ENCODE peak calls at places on chromosomes 13 and 19, in five cellular contexts. B, Y, X, N and L are unnamed samples. For H3K4me1, the result is how much of the 10 kb centered on the place peaks cover.

GRCh38 chr13:91058066-91058465 is 289.4 kb upstream of the MIR17HG start:
- DNase-seq in B (peak), Y (peak), X (no peak), N (no peak), L (peak)

GRCh38 chr19:12065100-12065538 is 588 bp downstream of the ZNF844 start:
- DNase-seq in B (no peak), Y (peak), X (peak), N (no peak), L (no peak)

GRCh38 chr13:114166381-114167131 is 12.5 kb upstream of the CFAP97D2 start:
- DNase-seq in B (no peak), Y (no peak), X (peak), N (no peak), L (no peak)

GRCh38 chr19:43752287-43752875 is 2.4 kb downstream of the SMG9 start:
- DNase-seq in B (no peak), Y (no peak), X (no peak), N (no peak), L (no peak)

GRCh38 chr13:67231481-67231940 is 1.4 kb upstream of the PCDH9 start:
- DNase-seq in B (peak), Y (no peak), X (no peak), N (peak), L (no peak)

GRCh38 chr19:29610574-29611271 is 4.6 kb downstream of the POP4 start:
- DNase-seq in B (peak), Y (peak), X (peak), N (peak), L (peak)

GRCh38 chr13:30111810-30112209 is 195.5 kb downstream of the KATNAL1 start:
- DNase-seq in B (no peak), Y (no peak), X (peak), N (peak), L (no peak)

GRCh38 chr13:72166102-72166660 is 299.2 kb upstream of the DACH1 start:
- DNase-seq in B (no peak), Y (no peak), X (no peak), N (no peak), L (peak)

DNA sequence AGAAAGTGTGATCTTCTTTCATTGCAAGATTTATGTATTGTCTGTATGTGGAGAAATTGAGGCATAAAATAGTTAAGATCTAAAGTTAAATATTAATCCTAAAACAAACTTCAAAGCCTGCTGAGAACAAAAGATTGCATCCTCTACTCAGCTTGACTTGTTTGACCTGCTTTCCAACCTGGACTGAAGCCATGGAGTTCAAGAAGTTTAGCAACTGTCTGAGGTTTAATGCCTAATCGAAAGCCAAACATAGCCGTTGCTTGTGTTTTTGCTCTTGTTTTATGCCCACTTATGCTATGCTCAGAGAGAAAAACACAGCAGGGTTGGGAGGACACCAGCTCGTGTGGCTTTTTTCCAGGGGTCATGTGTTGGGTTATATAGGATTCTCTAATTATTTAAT is 135.6 kb downstream of the NUFIP1 start:
- DNase-seq in B (no peak), Y (peak), X (no peak), N (no peak), L (peak)
- H3K4me1 ChIP-seq in B (under half), Y (under half), X (under half), N (under half), L (under half)

DNA sequence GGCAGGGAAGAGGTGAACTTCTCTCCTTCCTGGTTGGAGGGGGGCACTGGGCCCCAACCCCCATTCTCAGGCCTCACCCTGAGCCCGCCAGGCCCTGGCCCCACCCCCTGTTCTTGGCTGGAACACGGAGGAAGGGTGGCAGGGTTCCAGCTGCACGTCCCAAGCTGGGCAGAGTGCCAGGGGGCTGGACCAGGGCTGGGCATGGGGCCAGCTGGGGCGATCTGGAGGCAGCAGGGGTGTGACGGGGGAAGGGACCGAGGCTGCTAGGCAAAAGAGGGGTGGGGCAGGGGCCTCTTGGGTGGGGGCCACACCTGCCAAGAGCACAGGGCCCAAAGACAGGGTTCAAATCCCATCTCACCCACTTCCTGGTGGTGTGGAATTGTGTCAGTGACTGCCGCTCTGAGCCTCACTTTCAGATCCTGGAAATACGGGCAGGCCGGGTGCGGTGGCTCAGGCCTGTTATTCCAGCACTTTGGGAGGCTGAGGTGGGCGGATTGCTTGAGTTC is 2.2 kb downstream of the HIF3A start:
- DNase-seq in B (no peak), Y (peak), X (peak), N (no peak), L (peak)
- TF ChIP-seq EZH2phosphoT487 in B (no peak), Y (no peak), X (no peak), N (no peak), L (no peak)

GRCh38 chr19:1715540-1715939 is 37.8 kb upstream of the ONECUT3 start:
- DNase-seq in B (no peak), Y (no peak), X (no peak), N (no peak), L (no peak)

GRCh38 chr19:1718382-1719315 is 34.7 kb upstream of the ONECUT3 start:
- DNase-seq in B (peak), Y (no peak), X (no peak), N (no peak), L (no peak)

GRCh38 chr19:1717970-1718264 is 35.4 kb upstream of the ONECUT3 start:
- DNase-seq in B (no peak), Y (no peak), X (no peak), N (no peak), L (no peak)

GRCh38 chr19:1717200-1717969 is 35.9 kb upstream of the ONECUT3 start:
- DNase-seq in B (no peak), Y (no peak), X (no peak), N (no peak), L (no peak)

GRCh38 chr19:1713170-1713569 is 40.1 kb upstream of the ONECUT3 start:
- DNase-seq in B (no peak), Y (no peak), X (no peak), N (no peak), L (no peak)
- H3K4me1 ChIP-seq in B (under half), Y (under half), X (under half), N (under half), L (under half)

GRCh38 chr19:4744451-4745170 is 21.0 kb upstream of the DPP9 start:
- DNase-seq in B (no peak), Y (peak), X (peak), N (no peak), L (peak)
- TF ChIP-seq EZH2phosphoT487 in B (no peak), Y (no peak), X (no peak), N (no peak), L (no peak)

GRCh38 chr13:94520001-94520400 is 40.5 kb upstream of the DCT start:
- DNase-seq in B (no peak), Y (no peak), X (no peak), N (no peak), L (no peak)

GRCh38 chr13:94515911-94516310 is 36.4 kb upstream of the DCT start:
- DNase-seq in B (no peak), Y (no peak), X (no peak), N (no peak), L (no peak)

GRCh38 chr13:94516456-94516855 is 37.0 kb upstream of the DCT start:
- DNase-seq in B (no peak), Y (no peak), X (no peak), N (no peak), L (no peak)

GRCh38 chr13:94515352-94515751 is 35.9 kb upstream of the DCT start:
- DNase-seq in B (no peak), Y (no peak), X (no peak), N (no peak), L (no peak)
- H3K4me1 ChIP-seq in B (under half), Y (under half), X (under half), N (under half), L (under half)

DNA sequence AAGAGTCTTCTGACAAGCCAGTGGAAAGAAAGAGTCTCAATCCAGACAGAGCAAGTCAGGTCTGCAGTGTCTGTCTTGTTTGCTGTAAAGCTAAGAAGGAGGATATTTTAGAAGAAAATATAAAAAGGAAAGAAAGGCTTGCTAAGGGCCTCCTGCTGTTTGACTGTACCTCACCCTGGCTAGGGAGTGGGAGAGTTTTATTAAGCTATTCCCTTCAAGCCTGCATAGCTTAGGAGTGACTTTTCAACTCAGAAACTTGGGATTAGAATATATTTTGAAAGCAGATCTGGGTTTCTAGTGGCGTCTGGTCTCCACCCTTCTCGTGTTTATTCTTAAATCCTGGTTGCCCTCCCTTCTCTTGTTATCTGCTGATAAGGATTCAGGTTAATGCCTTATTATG is 460.0 kb downstream of the COG6 start:
- DNase-seq in B (no peak), Y (no peak), X (peak), N (no peak), L (no peak)
- TF ChIP-seq EZH2phosphoT487 in B (no peak), Y (no peak), X (no peak), N (no peak), L (no peak)

DNA sequence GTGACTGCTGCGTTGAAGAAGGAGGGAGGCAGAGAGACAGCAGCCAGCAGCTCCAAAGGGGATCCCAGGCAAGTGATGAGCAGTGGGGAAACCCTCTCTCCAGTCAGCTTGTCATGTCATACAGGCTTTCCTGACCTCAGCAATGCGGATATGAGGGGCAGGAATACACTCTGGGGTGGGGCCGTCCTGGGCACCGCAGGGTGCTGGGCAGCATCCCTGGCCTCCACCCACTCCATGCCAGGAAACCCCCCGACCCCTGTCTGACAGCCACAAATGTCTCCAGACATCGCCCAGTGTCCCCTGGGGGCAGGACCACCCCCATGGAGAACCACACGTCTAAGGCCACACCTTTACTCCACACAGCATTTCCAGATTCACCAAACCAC is 46.7 kb downstream of the RFX2 start:
- DNase-seq in B (no peak), Y (no peak), X (no peak), N (no peak), L (no peak)
- H3K4me1 ChIP-seq in B (under half), Y (under half), X (under half), N (under half), L (half or more)

DNA sequence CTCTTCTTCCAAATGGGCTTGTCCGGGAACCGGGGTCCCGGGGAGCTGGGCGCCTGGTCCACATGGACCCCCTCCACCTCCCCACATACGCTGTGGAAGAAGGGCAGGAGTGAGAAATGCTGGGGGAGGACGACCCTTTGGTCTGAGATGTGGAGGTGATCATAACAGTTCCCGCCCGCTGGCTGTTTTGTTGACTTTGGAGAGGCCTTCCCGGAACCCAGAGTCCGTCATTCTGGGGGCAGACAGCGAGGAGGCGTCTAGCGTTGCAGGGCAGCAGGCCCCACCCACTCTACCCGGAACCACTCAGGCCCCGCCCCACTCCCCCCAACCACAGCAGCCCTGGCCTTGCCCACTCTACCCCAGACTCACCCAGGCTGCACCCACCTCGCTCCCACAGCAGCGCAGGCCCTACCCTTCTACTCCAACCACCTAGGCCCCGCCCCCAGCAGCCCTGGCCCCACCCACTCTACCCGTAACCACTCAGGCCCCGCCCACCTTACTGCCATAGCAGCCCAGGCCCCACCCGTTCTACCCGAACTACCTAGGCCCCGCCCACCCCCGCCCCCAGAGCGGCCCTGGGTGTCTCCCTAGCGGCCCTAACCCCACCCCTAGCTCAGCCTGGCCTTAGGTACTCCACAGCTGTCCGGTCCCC is 7.1 kb downstream of the GPR108 start:
- DNase-seq in B (peak), Y (peak), X (peak), N (peak), L (no peak)
- TF ChIP-seq EZH2phosphoT487 in B (no peak), Y (no peak), X (no peak), N (no peak), L (no peak)

GRCh38 chr13:98476106-98476505 is 100.8 kb downstream of the STK24 start:
- DNase-seq in B (peak), Y (no peak), X (no peak), N (no peak), L (no peak)

GRCh38 chr13:98474292-98474691 is 102.6 kb downstream of the STK24 start:
- DNase-seq in B (no peak), Y (no peak), X (no peak), N (no peak), L (no peak)

GRCh38 chr13:98476538-98476966 is 100.4 kb downstream of the STK24 start:
- DNase-seq in B (no peak), Y (no peak), X (peak), N (peak), L (peak)

GRCh38 chr13:98474761-98475160 is 102.1 kb downstream of the STK24 start:
- DNase-seq in B (no peak), Y (no peak), X (no peak), N (no peak), L (no peak)

DNA sequence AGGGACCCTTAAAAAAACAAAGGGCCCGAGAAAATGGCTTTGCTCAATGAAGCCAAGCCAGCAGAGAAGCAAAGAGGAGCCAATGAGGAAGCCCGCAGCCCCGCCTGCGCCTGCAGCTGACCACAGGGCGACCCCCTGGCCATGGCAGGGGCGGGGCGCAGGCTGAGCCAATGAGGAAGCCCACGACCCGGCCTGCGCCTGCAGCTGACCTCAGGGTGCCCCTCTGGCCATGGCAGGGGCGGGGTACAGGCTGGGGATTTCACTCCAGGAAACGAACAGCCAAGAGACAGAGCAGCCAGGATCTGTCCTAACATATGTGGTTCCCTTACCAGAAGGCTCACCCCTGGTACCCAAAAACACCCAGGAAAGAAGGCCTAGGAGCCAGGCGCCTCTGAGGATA is 101.4 kb downstream of the STK24 start:
- DNase-seq in B (peak), Y (no peak), X (no peak), N (no peak), L (no peak)
- H3K4me1 ChIP-seq in B (under half), Y (under half), X (under half), N (under half), L (under half)

GRCh38 chr13:24788538-24788937 is 24.6 kb downstream of the RNF17 start:
- DNase-seq in B (no peak), Y (no peak), X (no peak), N (no peak), L (no peak)

DNA sequence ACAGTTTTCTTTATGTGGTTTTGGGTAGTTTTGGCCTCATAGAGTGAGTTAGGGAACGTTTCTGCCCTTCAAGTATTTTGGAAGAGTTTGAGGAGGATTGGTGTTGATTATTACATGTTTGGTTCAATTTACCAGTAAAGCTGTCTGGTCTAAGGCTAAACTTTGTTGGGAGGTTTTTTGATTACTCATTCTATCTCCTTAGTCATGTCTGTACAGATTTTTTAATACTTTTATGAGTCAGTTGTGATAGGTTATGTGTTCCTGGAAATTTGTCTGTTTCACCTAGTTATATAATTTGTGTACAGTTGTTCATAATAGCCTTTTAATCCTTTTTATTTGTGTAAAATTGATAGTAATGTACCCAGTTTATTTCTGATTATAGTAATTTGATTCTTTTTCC is 20.4 kb downstream of the RNF17 start:
- DNase-seq in B (no peak), Y (no peak), X (peak), N (no peak), L (peak)
- TF ChIP-seq EZH2phosphoT487 in B (no peak), Y (no peak), X (no peak), N (no peak), L (no peak)